ENCODE peak calls at places on chromosomes 11 and 22, in five cellular contexts. G is H7; Q is activated CD8-positive, alpha-beta memory T cell treated with anti-CD3 and anti-CD28 coated beads, Interleukin-2, amount 50 U/mL, for 4 hours; O is stimulated activated CD4-positive, alpha-beta T cell treated with anti-CD3 and anti-CD28 coated beads, Interleukin-1b, Interleukin-23, amount 100 ng/mL, for 24 hours; K is epithelial cell of esophagus. B is an unnamed sample.

GRCh38 chr11:94557391-94557790 is 9.8 kb upstream of the PIWIL4 start:
- DNase-seq in G (no peak), K (no peak), Q (no peak), O (no peak), B (no peak)

GRCh38 chr11:73752216-73752867 is 8.5 kb downstream of the RAB6A start:
- DNase-seq in K (peak), Q (no peak), G (no peak), O (no peak), B (no peak)

GRCh38 chr22:23234409-23235161 is 54.3 kb downstream of the BCR start:
- DNase-seq in Q (no peak), O (no peak), G (no peak), K (no peak), B (no peak)

GRCh38 chr22:44847380-44847779 is 95.0 kb downstream of the ARHGAP8 start:
- DNase-seq in O (no peak), G (no peak), K (no peak), Q (no peak), B (no peak)

GRCh38 chr11:129766858-129767604 is 48.6 kb upstream of the TMEM45B start:
- DNase-seq in Q (no peak), G (peak), K (peak), O (no peak), B (peak)

GRCh38 chr11:14445542-14446530 is 53.8 kb downstream of the COPB1 start:
- DNase-seq in Q (no peak), K (peak), G (no peak), O (no peak), B (no peak)

GRCh38 chr22:20087319-20088262 is 7.5 kb downstream of the DGCR8 start:
- DNase-seq in G (no peak), Q (no peak), K (no peak), O (no peak), B (no peak)

GRCh38 chr11:204587-205109 is 2.6 kb downstream of the BET1L start:
- DNase-seq in Q (no peak), O (no peak), G (no peak), K (no peak), B (no peak)

GRCh38 chr22:23763579-23764331 is 965 bp downstream of the C22orf15 start:
- DNase-seq in Q (peak), K (no peak), O (no peak), G (peak), B (no peak)

GRCh38 chr11:77821349-77821851 is 456 bp downstream of the AAMDC start:
- DNase-seq in K (peak), O (no peak), Q (peak), G (peak), B (peak)

GRCh38 chr11:27717801-27718229 is 17.6 kb upstream of the BDNF start:
- DNase-seq in K (no peak), Q (no peak), G (no peak), O (no peak), B (no peak)

B was measured in left colon.